ENCODE peak calls at places on chromosomes 3 and 15, in six cellular contexts. L, E, O, F, S and P are unnamed samples. For H3K27me3, the result is how much of the 10 kb centered on the place peaks cover.

GRCh38 chr15:36230741-36231140 is 348.7 kb upstream of the CDIN1 start:
- DNase-seq in S (no peak), L (no peak), O (no peak), E (no peak), F (no peak), P (no peak)

GRCh38 chr15:25770618-25771369 is 92.3 kb downstream of the ATP10A start:
- DNase-seq in S (no peak), E (no peak), F (no peak), L (no peak), O (no peak), P (peak)

GRCh38 chr3:139202226-139202958 is 141.4 kb upstream of the MRPS22 start:
- DNase-seq in O (peak), L (peak), S (no peak), F (no peak), E (peak), P (peak)

GRCh38 chr15:42724276-42724675 is 12.7 kb downstream of the CDAN1 start:
- DNase-seq in S (no peak), L (no peak), F (no peak), E (no peak), O (no peak), P (no peak)

GRCh38 chr3:110727056-110727455 is 344.6 kb upstream of the NECTIN3 start:
- DNase-seq in F (no peak), O (no peak), S (no peak), E (no peak), L (no peak), P (no peak)

GRCh38 chr3:102512734-102513518 is 78.1 kb downstream of the ZPLD1 start:
- DNase-seq in L (no peak), F (no peak), O (no peak), E (no peak), S (no peak), P (no peak)

GRCh38 chr15:91887921-91888373 is 34.4 kb downstream of the SLCO3A1 start:
- DNase-seq in S (no peak), O (no peak), E (no peak), F (no peak), L (no peak), P (no peak)

GRCh38 chr3:192060160-192060783 is 599.3 kb downstream of the PYDC2 start:
- DNase-seq in L (peak), S (no peak), E (peak), O (no peak), F (no peak), P (no peak)

GRCh38 chr3:49316696-49317457 is 23.0 kb downstream of the USP4 start:
- DNase-seq in E (no peak), S (no peak), F (no peak), L (no peak), O (no peak), P (no peak)

GRCh38 chr15:85745525-85745924 is 49.2 kb downstream of the KLHL25 start:
- DNase-seq in E (no peak), L (no peak), F (peak), O (no peak), S (no peak), P (peak)

GRCh38 chr15:99566157-99566900 is 545 bp downstream of the MEF2A start:
- DNase-seq in F (peak), L (peak), E (no peak), S (no peak), O (peak), P (peak)

GRCh38 chr3:98977520-98977919 is 76.0 kb upstream of the DCBLD2 start:
- DNase-seq in F (no peak), E (no peak), L (no peak), O (no peak), S (no peak), P (no peak)

GRCh38 chr15:48493084-48493762 is 152.3 kb downstream of the FBN1 start:
- DNase-seq in F (no peak), L (no peak), S (no peak), E (no peak), O (no peak), P (no peak)

GRCh38 chr15:33638439-33638838 is 327.7 kb downstream of the RYR3 start:
- DNase-seq in F (no peak), O (no peak), S (no peak), E (no peak), L (no peak), P (no peak)
- H3K27me3 ChIP-seq in F (under half), O (under half), S (under half), E (under half), L (under half), P (under half)

GRCh38 chr3:11457126-11457525 is 184.9 kb downstream of the ATG7 start:
- DNase-seq in E (no peak), S (no peak), O (no peak), L (no peak), F (no peak), P (no peak)
- H3K27me3 ChIP-seq in E (under half), S (under half), O (under half), L (under half), F (under half), P (under half)

GRCh38 chr15:73839699-73840098 is 33.7 kb upstream of the TBC1D21 start:
- DNase-seq in F (no peak), O (no peak), S (no peak), E (no peak), L (no peak), P (no peak)
- H3K27me3 ChIP-seq in F (under half), O (under half), S (under half), E (under half), L (under half), P (under half)

DNA sequence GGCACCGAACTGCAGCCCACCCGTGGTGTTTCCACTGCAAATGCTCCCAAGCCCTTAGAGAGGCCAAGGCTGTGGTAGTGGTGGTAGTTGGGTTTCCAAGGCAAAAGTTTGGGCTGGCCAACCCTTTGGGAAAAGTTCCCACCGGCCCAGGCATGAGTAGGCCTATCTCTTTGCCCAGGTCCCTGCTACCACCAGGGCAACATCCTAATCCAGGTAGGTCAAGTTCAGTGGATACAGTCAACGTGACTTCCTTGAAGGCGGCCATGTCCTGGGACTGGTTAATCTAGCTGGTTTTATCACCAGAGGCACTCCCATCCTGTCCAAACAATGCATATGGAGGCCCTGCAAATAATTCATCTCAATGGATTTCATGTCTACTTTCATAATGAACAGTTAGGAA is 1.6 kb upstream of the ONECUT1 start:
- DNase-seq in F (no peak), L (no peak), S (no peak), E (no peak), O (no peak), P (peak)
- H3K27me3 ChIP-seq in F (under half), L (half or more), S (half or more), E (half or more), O (under half), P (half or more)

DNA sequence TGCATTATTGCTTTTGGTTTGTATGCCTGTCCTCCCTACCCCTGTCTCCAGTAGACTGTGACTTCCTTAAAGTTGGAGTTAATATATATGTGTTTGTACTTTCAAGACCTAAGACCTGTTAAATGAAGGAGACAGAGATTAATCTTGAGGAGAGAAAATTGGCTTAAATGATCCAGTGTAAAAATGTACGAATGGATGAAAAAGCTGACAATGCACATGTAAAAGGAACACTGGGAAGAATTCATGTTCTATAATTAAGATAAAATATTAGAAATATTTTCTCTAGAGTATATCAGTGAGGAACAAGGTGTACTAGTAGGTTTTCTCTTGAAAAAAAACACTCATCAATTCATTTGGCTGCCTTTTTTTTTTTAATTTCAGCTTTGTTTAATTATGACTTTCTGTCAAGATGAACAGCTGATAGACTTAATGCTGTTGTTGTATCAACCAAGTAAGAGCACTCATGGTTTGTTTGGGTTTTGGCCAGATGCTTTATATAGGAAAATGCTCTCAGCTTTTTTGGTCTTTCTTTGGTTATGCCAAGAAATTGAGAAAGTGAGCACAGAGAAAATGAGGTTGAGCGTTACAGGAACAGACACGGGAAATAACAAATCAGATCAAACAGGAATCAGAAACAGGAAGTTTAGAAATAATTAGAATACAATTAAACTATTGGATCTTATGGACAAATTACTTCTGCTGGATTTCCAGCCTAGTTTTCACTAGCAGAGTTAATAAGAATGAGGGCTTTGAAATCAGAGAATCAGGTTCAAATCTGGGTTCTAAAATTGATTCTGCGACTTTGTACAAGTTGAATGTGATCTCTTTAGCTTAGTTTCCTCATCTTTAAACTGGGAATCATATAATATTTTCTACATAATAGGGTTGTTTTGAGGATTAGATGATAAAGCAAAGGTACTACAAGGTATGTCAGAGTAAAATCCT is 38.3 kb upstream of the AADAC start:
- DNase-seq in O (no peak), S (no peak), F (no peak), E (no peak), L (no peak), P (no peak)
- H3K27me3 ChIP-seq in O (under half), S (under half), F (under half), E (under half), L (under half), P (under half)

DNA sequence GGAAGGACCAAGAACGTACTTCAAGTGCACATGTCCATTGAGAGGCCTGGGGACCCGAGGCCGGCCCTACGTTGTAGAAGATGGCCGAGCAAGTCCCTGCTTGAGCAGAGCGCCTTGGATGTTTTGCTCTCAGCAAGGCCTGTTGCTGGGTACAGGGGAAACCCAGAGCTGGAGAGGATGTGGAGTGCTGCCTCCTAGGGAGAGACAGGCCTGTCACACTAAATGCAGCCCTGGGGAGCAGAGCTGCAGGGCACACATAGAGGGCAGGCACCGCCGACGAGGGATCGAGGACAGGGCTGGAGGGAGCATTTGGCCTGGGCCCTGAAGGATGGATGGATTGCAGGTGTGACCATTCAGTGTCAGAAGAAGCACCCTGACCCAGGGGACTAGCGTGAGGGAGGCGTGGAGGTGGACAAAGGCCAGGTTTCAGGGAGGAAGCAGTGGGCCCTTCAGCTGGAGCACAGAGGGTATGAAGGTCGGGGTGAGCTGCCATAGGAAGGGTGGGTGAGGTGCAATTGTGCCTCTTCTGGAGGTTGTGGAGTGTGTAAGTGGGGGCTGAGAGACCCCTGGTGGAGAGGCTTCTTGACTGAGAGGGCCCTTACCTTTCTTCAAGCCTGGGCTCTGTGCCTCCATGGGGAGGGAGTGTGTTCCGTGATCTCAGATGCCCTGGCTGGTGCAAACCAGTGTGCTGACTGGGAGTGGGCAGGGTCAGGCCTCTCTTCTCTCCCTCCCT is 142.4 kb downstream of the CHDH start:
- DNase-seq in O (no peak), L (no peak), E (no peak), S (no peak), F (no peak), P (no peak)
- H3K27me3 ChIP-seq in O (under half), L (under half), E (under half), S (under half), F (under half), P (under half)

DNA sequence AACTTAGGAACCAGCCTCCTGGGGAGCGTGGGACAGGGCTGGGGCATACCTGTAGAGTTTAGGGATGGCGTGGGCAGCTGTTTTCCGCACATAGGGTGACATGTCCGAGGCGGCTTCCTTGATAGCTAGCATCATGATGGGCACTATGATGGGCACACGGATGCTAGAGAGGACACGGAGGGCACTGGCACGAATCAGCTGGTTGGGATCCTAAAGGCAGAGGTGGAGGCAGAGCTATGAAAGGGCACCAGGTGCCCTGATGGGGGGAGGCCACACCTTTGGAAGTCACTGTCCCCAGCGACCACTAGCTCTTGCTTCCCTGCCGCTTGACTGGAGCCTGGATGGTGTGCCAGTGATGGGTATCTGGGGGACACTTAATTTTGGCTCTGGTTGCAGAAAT is 28.3 kb downstream of the AP3B2 start:
- DNase-seq in E (no peak), O (peak), F (no peak), S (peak), L (no peak), P (no peak)
- H3K27me3 ChIP-seq in E (under half), O (under half), F (under half), S (under half), L (half or more), P (under half)

DNA sequence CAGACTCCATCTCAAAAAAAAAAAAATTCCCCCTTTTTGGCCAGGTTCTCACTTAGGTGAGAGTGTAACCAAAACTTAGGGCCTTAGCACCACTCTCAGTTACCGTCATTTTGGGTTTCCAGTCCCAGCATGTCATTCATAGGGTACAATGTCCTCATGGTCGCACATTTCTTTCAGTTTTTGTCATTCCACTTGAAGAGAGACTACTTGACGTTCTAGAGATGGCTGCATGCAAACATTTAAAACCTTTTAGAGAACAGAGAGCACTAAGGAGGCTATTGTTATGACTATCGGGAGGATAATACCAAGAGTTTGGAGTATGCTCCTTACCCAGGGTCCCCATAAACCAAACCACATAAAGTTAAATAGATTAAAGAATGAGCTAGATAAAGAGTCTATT is 37.9 kb upstream of the THUMPD3 start:
- DNase-seq in F (no peak), L (no peak), O (no peak), E (no peak), S (no peak), P (no peak)
- H3K27me3 ChIP-seq in F (under half), L (under half), O (under half), E (under half), S (under half), P (under half)